ENCODE peak calls at places on chromosomes 13 and 19, in eight cellular contexts. M, E, P, Z, D, J, R and T are unnamed samples.

GRCh38 chr13:114105351-114106225 is 26.8 kb downstream of the RASA3 start:
- DNase-seq in J (peak; percentile 45), Z (peak; percentile 77), P (peak; percentile 55), R (no peak), M (no peak), E (no peak), D (no peak), T (no peak)

GRCh38 chr13:100958859-100959258 is 284.3 kb upstream of the TMTC4 start:
- DNase-seq in E (no peak), R (no peak), J (no peak), Z (no peak), P (no peak), M (no peak), D (no peak), T (no peak)

GRCh38 chr13:50370303-50370950 is 355.2 kb downstream of the KCNRG start:
- DNase-seq in D (no peak), R (no peak), M (no peak), E (no peak), Z (no peak), P (no peak), J (no peak), T (no peak)

GRCh38 chr19:40640744-40641143 is 39.6 kb downstream of the LTBP4 start:
- DNase-seq in Z (no peak), E (no peak), D (no peak), P (no peak), R (no peak), M (no peak), J (no peak), T (no peak)

GRCh38 chr13:51453308-51453958 is 597 bp upstream of the INTS6 start:
- DNase-seq in Z (peak; percentile 96), M (peak; percentile 63), D (peak; percentile 87), P (peak; percentile 93), E (peak; percentile 76), R (peak; percentile 70), J (peak; percentile 81), T (no peak)

GRCh38 chr13:93169980-93170379 is 56.6 kb upstream of the GPC6 start:
- DNase-seq in Z (no peak), E (peak; percentile 10), P (no peak), D (peak; percentile 89), R (no peak), M (no peak), J (no peak), T (no peak)

GRCh38 chr13:87680298-87680697 is 9.1 kb downstream of the SLITRK5 start:
- DNase-seq in D (no peak), P (no peak), Z (no peak), M (no peak), E (peak; percentile 76), R (no peak), J (no peak), T (no peak)

GRCh38 chr19:7868326-7868670 is 5.9 kb downstream of the PRR36 start:
- DNase-seq in P (peak; percentile 74), Z (no peak), M (no peak), R (no peak), E (no peak), J (no peak), D (peak; percentile 43), T (no peak)

GRCh38 chr19:3275068-3275582 is 50.7 kb downstream of the CELF5 start:
- DNase-seq in M (peak; percentile 18), P (peak; percentile 68), R (no peak), D (no peak), E (peak; percentile 17), Z (no peak), J (no peak), T (no peak)

GRCh38 chr13:34357435-34358232 is 539.7 kb downstream of the RFC3 start:
- DNase-seq in M (no peak), R (no peak), Z (no peak), E (peak; percentile 66), D (peak; percentile 95), J (no peak), P (no peak), T (no peak)

GRCh38 chr19:45298264-45298663 is 24.4 kb downstream of the CKM start:
- DNase-seq in Z (no peak), P (no peak), D (no peak), E (no peak), M (no peak), J (no peak), R (no peak), T (no peak)

GRCh38 chr19:48632692-48633147 is 4.5 kb downstream of the DBP start:
- DNase-seq in Z (no peak), P (no peak), D (peak; percentile 71), R (no peak), E (no peak), J (no peak), M (no peak), T (no peak)

GRCh38 chr19:17487240-17488121 is 17.2 kb downstream of the SLC27A1 start:
- DNase-seq in R (no peak), J (no peak), P (no peak), E (no peak), Z (no peak), M (no peak), D (no peak), T (no peak)